ENCODE peak calls at places on chromosomes 5 and 9, in six cellular contexts. J, P, T, V, N and X are unnamed samples.

GRCh38 chr5:89998505-89998904 is 411.1 kb downstream of the CETN3 start:
- DNase-seq in P (no peak), N (no peak), T (no peak), J (no peak), V (no peak), X (no peak)

GRCh38 chr9:93124793-93125192 is 9.3 kb downstream of the NINJ1 start:
- DNase-seq in V (peak), N (peak), T (no peak), J (peak), P (no peak), X (peak)

GRCh38 chr5:122141751-122142150 is 12.4 kb downstream of the ZNF474 start:
- DNase-seq in N (no peak), V (no peak), P (no peak), T (peak), J (no peak), X (no peak)

GRCh38 chr5:156188026-156188425 is 138.9 kb upstream of the SGCD start:
- DNase-seq in P (no peak), T (peak), N (no peak), V (no peak), J (no peak), X (no peak)

GRCh38 chr9:134187110-134187531 is 22.8 kb upstream of the RNU6ATAC start:
- DNase-seq in P (no peak), T (no peak), J (no peak), N (no peak), V (peak), X (no peak)

GRCh38 chr5:100505984-100506670 is 29.0 kb upstream of the FAM174A start:
- DNase-seq in T (peak), V (no peak), P (no peak), J (peak), N (no peak), X (no peak)

GRCh38 chr5:135053989-135054388 is 20.0 kb upstream of the PITX1 start:
- DNase-seq in P (no peak), T (no peak), J (no peak), V (no peak), N (no peak), X (no peak)

GRCh38 chr9:13331320-13331719 is 51.8 kb upstream of the MPDZ start:
- DNase-seq in V (no peak), P (no peak), J (no peak), T (no peak), N (no peak), X (no peak)

GRCh38 chr5:114789773-114790402 is 379.8 kb downstream of the TRIM36 start:
- DNase-seq in J (no peak), N (no peak), P (no peak), T (no peak), V (no peak), X (no peak)

GRCh38 chr5:146052780-146053179 is 52.6 kb downstream of the PLAC8L1 start:
- DNase-seq in J (no peak), T (no peak), V (no peak), N (no peak), P (no peak), X (no peak)

GRCh38 chr9:11319477-11320060 is 706.8 kb upstream of the PTPRD start:
- DNase-seq in N (no peak), T (no peak), P (no peak), J (no peak), V (no peak), X (no peak)

GRCh38 chr9:88748566-88749238 is 213.7 kb downstream of the NXNL2 start:
- DNase-seq in P (no peak), N (no peak), V (peak), T (peak), J (peak), X (no peak)

GRCh38 chr5:33776151-33776550 is 115.6 kb downstream of the ADAMTS12 start:
- DNase-seq in J (no peak), V (no peak), T (no peak), N (no peak), P (no peak), X (no peak)

GRCh38 chr9:84860423-84861115 is 191.0 kb downstream of the NTRK2 start:
- DNase-seq in P (no peak), T (no peak), V (no peak), J (no peak), N (no peak), X (no peak)

GRCh38 chr5:179308563-179309382 is 36.5 kb downstream of the ADAMTS2 start:
- DNase-seq in J (no peak), V (peak), P (no peak), N (no peak), T (no peak), X (no peak)

GRCh38 chr5:108380531-108381021 is 1.3 kb downstream of the FBXL17 start:
- DNase-seq in P (no peak), J (peak), N (peak), V (peak), T (peak), X (peak)

GRCh38 chr5:119678351-119679028 is 49.1 kb downstream of the FAM170A start:
- DNase-seq in V (no peak), T (no peak), P (no peak), N (peak), J (no peak), X (no peak)

GRCh38 chr5:59773286-59773685 is 120.2 kb downstream of the PDE4D start:
- DNase-seq in P (no peak), J (no peak), N (no peak), T (no peak), V (no peak), X (no peak)

GRCh38 chr5:141872496-141873356 is 5.5 kb downstream of the PCDH1 start:
- DNase-seq in T (no peak), J (no peak), N (no peak), P (no peak), V (no peak), X (no peak)

GRCh38 chr9:128912270-128912853 is 8.4 kb upstream of the PHYHD1 start:
- DNase-seq in V (no peak), T (peak), P (peak), N (no peak), J (no peak), X (no peak)

GRCh38 chr5:74570250-74570649 is 70.3 kb downstream of the ENC1 start:
- DNase-seq in P (no peak), J (no peak), T (no peak), N (no peak), V (no peak), X (no peak)

GRCh38 chr9:128304971-128305288 is 17.3 kb downstream of the TRUB2 start:
- DNase-seq in J (peak), V (no peak), P (no peak), N (no peak), T (peak), X (peak)

GRCh38 chr9:86549434-86549833 is 195.2 kb upstream of the TUT7 start:
- DNase-seq in V (no peak), P (peak), J (no peak), T (peak), N (no peak), X (no peak)

GRCh38 chr9:15262581-15262980 is 44.4 kb downstream of the TTC39B start:
- DNase-seq in T (no peak), J (no peak), V (no peak), N (no peak), P (no peak), X (no peak)

GRCh38 chr5:127696688-127697087 is 6.5 kb upstream of the CCDC192 start:
- DNase-seq in V (no peak), N (no peak), P (no peak), J (no peak), T (peak), X (no peak)

GRCh38 chr5:180093241-180093640 is 21.7 kb upstream of the RNF130 start:
- DNase-seq in V (no peak), J (no peak), P (no peak), N (no peak), T (no peak), X (no peak)

GRCh38 chr5:112878760-112879159 is 17.7 kb downstream of the SRP19 start:
- DNase-seq in J (peak), V (no peak), P (no peak), T (peak), N (no peak), X (no peak)

GRCh38 chr5:148805323-148806290 is 20.8 kb upstream of the ADRB2 start:
- DNase-seq in V (peak), J (peak), P (no peak), N (no peak), T (peak), X (no peak)

GRCh38 chr9:82805027-82805426 is 257.9 kb downstream of the RASEF start:
- DNase-seq in J (no peak), T (no peak), N (no peak), V (no peak), P (no peak), X (no peak)

GRCh38 chr9:122389799-122390481 is 19.1 kb downstream of the PTGS1 start:
- DNase-seq in V (no peak), N (no peak), J (no peak), T (no peak), P (no peak), X (no peak)

GRCh38 chr5:128534729-128535128 is 3.3 kb downstream of the FBN2 start:
- DNase-seq in N (no peak), J (peak), T (peak), P (peak), V (no peak), X (no peak)

GRCh38 chr5:111221139-111221538 is 3.0 kb upstream of the CAMK4 start:
- DNase-seq in T (no peak), P (no peak), J (no peak), V (no peak), N (no peak), X (no peak)

GRCh38 chr9:135810806-135811575 is 96.4 kb downstream of the CAMSAP1 start:
- DNase-seq in V (peak), T (no peak), P (no peak), J (no peak), N (no peak), X (no peak)

GRCh38 chr9:79164396-79164795 is 407.4 kb upstream of the TLE4 start:
- DNase-seq in T (peak), V (no peak), P (no peak), J (no peak), N (no peak), X (no peak)

GRCh38 chr5:74017112-74017511 is 391.1 kb downstream of the ARHGEF28 start:
- DNase-seq in V (no peak), J (no peak), P (no peak), T (no peak), N (no peak), X (no peak)

GRCh38 chr5:111225926-111226325 is 1.7 kb downstream of the CAMK4 start:
- DNase-seq in J (no peak), T (no peak), P (no peak), V (no peak), N (no peak), X (no peak)

GRCh38 chr5:103259705-103260355 is 1.3 kb downstream of the MACIR start:
- DNase-seq in J (peak), T (peak), N (no peak), P (no peak), V (no peak), X (peak)

GRCh38 chr9:89473762-89474469 is 24.0 kb downstream of the SEMA4D start:
- DNase-seq in P (no peak), N (no peak), V (no peak), T (peak), J (no peak), X (no peak)

GRCh38 chr5:11468334-11469039 is 435.8 kb downstream of the CTNND2 start:
- DNase-seq in P (no peak), T (no peak), V (no peak), N (no peak), J (no peak), X (no peak)